ENCODE peak calls at places on chromosomes 5 and 9, in seven cellular contexts. Q is fibroblast of the aortic adventitia, X is gastrocnemius medialis, O is epithelial cell of esophagus, J is cardiac fibroblast, G is spleen, P is K562. I is an unnamed sample.

GRCh38 chr9:13992136-13992798 is 321.7 kb downstream of the NFIB start:
- DNase-seq in Q (peak; percentile 45), P (no peak), O (peak; percentile 72), J (peak; percentile 25), X (no peak), G (no peak), I (peak; percentile 83)

GRCh38 chr5:122105909-122106308 is 23.4 kb upstream of the ZNF474 start:
- DNase-seq in X (no peak), J (no peak), G (no peak), Q (no peak), O (no peak), P (no peak), I (no peak)

GRCh38 chr5:56191646-56192045 is 41.5 kb downstream of the ANKRD55 start:
- DNase-seq in P (no peak), Q (no peak), X (no peak), G (no peak), J (no peak), O (no peak), I (no peak)

GRCh38 chr5:75519761-75520160 is 8.1 kb downstream of the POLK start:
- DNase-seq in O (no peak), X (no peak), J (no peak), G (no peak), Q (no peak), P (no peak), I (no peak)

GRCh38 chr9:81312346-81312745 is 377.0 kb downstream of the TLE1 start:
- DNase-seq in J (peak; percentile 13), Q (peak; percentile 14), P (no peak), O (no peak), G (no peak), X (no peak), I (no peak)

GRCh38 chr9:78393340-78393739 is 96.4 kb downstream of the PSAT1 start:
- DNase-seq in J (no peak), O (no peak), G (no peak), Q (no peak), P (no peak), X (no peak), I (no peak)

GRCh38 chr5:96189028-96189826 is 227.6 kb upstream of the ELL2 start:
- DNase-seq in J (no peak), Q (no peak), X (no peak), P (no peak), O (no peak), G (no peak), I (no peak)

GRCh38 chr9:117184173-117184572 is 230.7 kb downstream of the ASTN2 start:
- DNase-seq in J (no peak), X (no peak), O (no peak), Q (no peak), G (no peak), P (no peak), I (no peak)

GRCh38 chr9:79512251-79512650 is 59.5 kb upstream of the TLE4 start:
- DNase-seq in Q (no peak), X (no peak), J (no peak), O (no peak), G (no peak), P (no peak), I (no peak)

GRCh38 chr5:127098246-127098645 is 24.9 kb upstream of the C5orf63 start:
- DNase-seq in X (no peak), O (no peak), P (no peak), Q (no peak), G (no peak), J (no peak), I (no peak)

GRCh38 chr5:115100556-115100955 is 69.2 kb downstream of the TRIM36 start:
- DNase-seq in G (no peak), J (peak; percentile 4), P (no peak), Q (peak; percentile 9), X (no peak), O (peak; percentile 70), I (peak; percentile 44)

GRCh38 chr5:115098041-115098702 is 71.5 kb downstream of the TRIM36 start:
- DNase-seq in G (no peak), Q (peak; percentile 60), O (peak; percentile 59), X (no peak), P (peak; percentile 26), J (peak; percentile 71), I (peak; percentile 82)

GRCh38 chr5:115097236-115097635 is 72.5 kb downstream of the TRIM36 start:
- DNase-seq in J (no peak), O (no peak), X (no peak), P (no peak), G (no peak), Q (no peak), I (no peak)

GRCh38 chr5:115096034-115096769 is 73.5 kb downstream of the TRIM36 start:
- DNase-seq in O (peak; percentile 26), P (no peak), J (no peak), Q (no peak), G (no peak), X (no peak), I (no peak)
- H3K4me3 ChIP-seq in O (no peak overlapping the region), P (no peak overlapping the region), J (no peak overlapping the region), Q (no peak overlapping the region), G (no peak overlapping the region), X (no peak overlapping the region), I (no peak overlapping the region)

GRCh38 chr5:43437062-43437660 is 25.0 kb upstream of the CCL28 start:
- DNase-seq in J (no peak), Q (no peak), O (no peak), P (no peak), G (no peak), X (no peak), I (no peak)
- TF ChIP-seq CTCF in J (no peak), Q (no peak), O (no peak), P (no peak), G (no peak), X (no peak), I (no peak)

GRCh38 chr9:86983260-86984255 is 36.3 kb upstream of the GAS1 start:
- DNase-seq in X (peak; percentile 32), P (no peak), O (peak; percentile 98), G (no peak), J (peak; percentile 99), Q (peak; percentile 100), I (peak; percentile 99)
- H3K4me3 ChIP-seq in X (no peak overlapping the region), P (no peak overlapping the region), O (no peak overlapping the region), G (no peak overlapping the region), J (peak overlapping the region; percentile 29), Q (peak overlapping the region; percentile 3), I (no peak overlapping the region)

GRCh38 chr9:97903168-97903567 is 19.1 kb downstream of the TRMO start:
- DNase-seq in X (no peak), P (no peak), Q (no peak), J (no peak), G (no peak), O (peak; percentile 34), I (no peak)

GRCh38 chr9:97900738-97901565 is 21.3 kb downstream of the TRMO start:
- DNase-seq in G (no peak), P (peak; percentile 61), X (no peak), J (peak; percentile 73), Q (peak; percentile 73), O (peak; percentile 65), I (peak; percentile 71)

GRCh38 chr9:97895695-97896332 is 26.5 kb downstream of the TRMO start:
- DNase-seq in O (peak; percentile 67), Q (peak; percentile 27), G (no peak), X (no peak), P (peak; percentile 41), J (peak; percentile 16), I (peak; percentile 37)

GRCh38 chr9:97904725-97905124 is 17.6 kb downstream of the TRMO start:
- DNase-seq in G (peak; percentile 81), O (no peak), X (no peak), J (no peak), Q (no peak), P (no peak), I (no peak)

DNA sequence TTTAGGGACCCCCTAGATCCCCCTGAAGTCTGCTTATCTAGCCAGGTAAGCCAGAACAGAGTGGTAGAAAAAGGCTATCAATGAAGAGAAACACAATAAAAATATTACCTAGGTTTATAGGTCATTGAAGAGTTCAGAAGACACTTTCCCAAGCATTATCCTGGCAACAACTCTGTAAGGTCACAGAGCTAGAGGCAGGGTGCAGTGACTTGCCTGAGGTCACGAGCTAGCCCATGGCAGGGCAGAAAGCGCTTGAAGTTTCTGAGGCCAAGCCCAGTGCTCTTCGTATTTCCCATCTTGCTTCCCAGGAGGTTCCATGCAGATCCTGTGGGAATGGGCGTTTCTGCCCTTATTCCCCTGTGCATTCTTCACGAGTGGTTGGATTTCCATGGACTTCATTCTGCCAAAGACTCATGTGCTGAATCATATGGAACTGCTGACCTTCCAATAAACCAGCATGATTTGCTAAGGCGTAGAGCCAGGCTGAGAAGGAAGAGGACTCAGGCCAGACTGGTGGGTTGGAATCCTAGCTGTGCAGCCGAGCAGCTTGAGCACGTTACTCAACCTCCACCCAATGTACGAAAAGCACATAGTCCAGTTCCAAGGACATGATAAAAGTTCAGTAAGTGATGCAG is 22.1 kb downstream of the TRMO start:
- DNase-seq in J (peak; percentile 80), X (no peak), G (no peak), O (no peak), P (no peak), Q (peak; percentile 92), I (peak; percentile 50)
- TF ChIP-seq CTCF in J (no peak), X (no peak), G (no peak), O (no peak), P (no peak), Q (no peak), I (no peak)

DNA sequence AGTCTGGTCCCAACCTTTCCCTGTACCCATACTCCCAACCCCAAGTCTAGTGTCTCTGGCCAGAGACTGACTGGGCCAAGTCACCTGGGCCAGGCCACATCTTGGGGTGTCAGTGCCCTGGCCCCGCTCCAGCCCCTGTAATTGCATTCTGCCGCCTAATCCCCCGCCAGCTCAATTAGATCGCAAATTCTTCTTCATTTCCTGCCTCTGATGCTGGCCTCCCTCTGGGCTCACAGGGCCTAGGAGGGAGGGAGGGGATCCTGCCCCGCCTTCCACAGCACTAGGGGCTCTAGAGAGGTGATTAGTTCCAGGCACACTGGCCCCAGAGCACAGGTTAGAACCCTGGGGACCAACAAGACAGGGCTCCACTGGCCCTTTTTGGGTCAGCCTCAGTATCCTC is 5.5 kb downstream of the CXXC5 start:
- DNase-seq in G (no peak), J (no peak), Q (no peak), X (no peak), P (peak; percentile 7), O (no peak), I (no peak)
- H3K4me3 ChIP-seq in G (peak overlapping the region; percentile 98), J (no peak overlapping the region), Q (no peak overlapping the region), X (peak overlapping the region; percentile 38), P (no peak overlapping the region), O (no peak overlapping the region), I (no peak overlapping the region)

I was measured in choroid plexus epithelial cell.